ENCODE peak calls at places on chromosomes 3 and 15, in seven cellular contexts. One of them, this sample, is unnamed.

GRCh38 chr3:147089286-147089685 is 317.1 kb downstream of the ZIC4 start:
- DNase-seq in heart left ventricle: no peak
- DNase-seq in psoas muscle: no peak
- DNase-seq in tibial nerve: no peak
- DNase-seq in kidney: no peak
- DNase-seq in PC-3: no peak
- DNase-seq in A673: no peak
- DNase-seq in this sample: no peak

GRCh38 chr15:72116680-72117447 is 1.1 kb downstream of the MYO9A start:
- DNase-seq in heart left ventricle: peak; percentile 49
- DNase-seq in psoas muscle: peak; percentile 59
- DNase-seq in tibial nerve: peak; percentile 23
- DNase-seq in kidney: no peak
- DNase-seq in PC-3: peak; percentile 19
- DNase-seq in A673: peak; percentile 28
- DNase-seq in this sample: no peak

GRCh38 chr3:184011230-184011876 is 6.3 kb downstream of the ABCC5 start:
- DNase-seq in heart left ventricle: no peak
- DNase-seq in psoas muscle: no peak
- DNase-seq in tibial nerve: no peak
- DNase-seq in kidney: no peak
- DNase-seq in PC-3: peak; percentile 57
- DNase-seq in A673: no peak
- DNase-seq in this sample: no peak

GRCh38 chr3:101902041-101902440 is 52.7 kb downstream of the NFKBIZ start:
- DNase-seq in heart left ventricle: no peak
- DNase-seq in psoas muscle: no peak
- DNase-seq in tibial nerve: no peak
- DNase-seq in kidney: no peak
- DNase-seq in PC-3: peak; percentile 69
- DNase-seq in A673: peak; percentile 82
- DNase-seq in this sample: no peak

GRCh38 chr3:129323651-129324294 is 45.1 kb downstream of the HMCES start:
- DNase-seq in heart left ventricle: no peak
- DNase-seq in psoas muscle: peak; percentile 38
- DNase-seq in tibial nerve: no peak
- DNase-seq in kidney: peak; percentile 65
- DNase-seq in PC-3: no peak
- DNase-seq in A673: no peak
- DNase-seq in this sample: no peak

GRCh38 chr15:69610858-69611257 is 158.2 kb downstream of the RPLP1 start:
- DNase-seq in heart left ventricle: no peak
- DNase-seq in psoas muscle: no peak
- DNase-seq in tibial nerve: no peak
- DNase-seq in kidney: no peak
- DNase-seq in PC-3: no peak
- DNase-seq in A673: no peak
- DNase-seq in this sample: no peak

GRCh38 chr15:32994810-32995424 is 199.6 kb downstream of the FMN1 start:
- DNase-seq in heart left ventricle: no peak
- DNase-seq in psoas muscle: no peak
- DNase-seq in tibial nerve: no peak
- DNase-seq in kidney: no peak
- DNase-seq in PC-3: peak; percentile 69
- DNase-seq in A673: peak; percentile 36
- DNase-seq in this sample: no peak

GRCh38 chr3:187291512-187292132 is at the start of gene MASP1:
- DNase-seq in heart left ventricle: peak; percentile 69
- DNase-seq in psoas muscle: peak; percentile 59
- DNase-seq in tibial nerve: no peak
- DNase-seq in kidney: peak; percentile 70
- DNase-seq in PC-3: no peak
- DNase-seq in A673: no peak
- DNase-seq in this sample: no peak

GRCh38 chr3:128133273-128133883 is 9.8 kb upstream of the RUVBL1 start:
- DNase-seq in heart left ventricle: no peak
- DNase-seq in psoas muscle: no peak
- DNase-seq in tibial nerve: no peak
- DNase-seq in kidney: no peak
- DNase-seq in PC-3: peak; percentile 51
- DNase-seq in A673: peak; percentile 69
- DNase-seq in this sample: no peak

GRCh38 chr3:18087963-18088362 is 337.2 kb downstream of the SATB1 start:
- DNase-seq in heart left ventricle: no peak
- DNase-seq in psoas muscle: no peak
- DNase-seq in tibial nerve: no peak
- DNase-seq in kidney: no peak
- DNase-seq in PC-3: no peak
- DNase-seq in A673: no peak
- DNase-seq in this sample: no peak

GRCh38 chr3:107753494-107753893 is 230.7 kb downstream of the BBX start:
- DNase-seq in heart left ventricle: no peak
- DNase-seq in psoas muscle: no peak
- DNase-seq in tibial nerve: no peak
- DNase-seq in kidney: no peak
- DNase-seq in PC-3: peak; percentile 63
- DNase-seq in A673: peak; percentile 68
- DNase-seq in this sample: no peak

GRCh38 chr3:127237835-127238234 is 44.9 kb downstream of the PRR23E start:
- DNase-seq in heart left ventricle: no peak
- DNase-seq in psoas muscle: no peak
- DNase-seq in tibial nerve: no peak
- DNase-seq in kidney: no peak
- DNase-seq in PC-3: no peak
- DNase-seq in A673: no peak
- DNase-seq in this sample: no peak

GRCh38 chr15:47750030-47750739 is 32.9 kb downstream of the SEMA6D start:
- DNase-seq in heart left ventricle: no peak
- DNase-seq in psoas muscle: no peak
- DNase-seq in tibial nerve: no peak
- DNase-seq in kidney: no peak
- DNase-seq in PC-3: peak; percentile 73
- DNase-seq in A673: peak; percentile 62
- DNase-seq in this sample: no peak

GRCh38 chr3:134445631-134446030 is 40.2 kb downstream of the ANAPC13 start:
- DNase-seq in heart left ventricle: peak; percentile 56
- DNase-seq in psoas muscle: no peak
- DNase-seq in tibial nerve: no peak
- DNase-seq in kidney: no peak
- DNase-seq in PC-3: no peak
- DNase-seq in A673: peak; percentile 29
- DNase-seq in this sample: no peak

GRCh38 chr3:187281191-187281714 is 10.3 kb downstream of the MASP1 start:
- DNase-seq in heart left ventricle: no peak
- DNase-seq in psoas muscle: no peak
- DNase-seq in tibial nerve: no peak
- DNase-seq in kidney: no peak
- DNase-seq in PC-3: no peak
- DNase-seq in A673: no peak
- DNase-seq in this sample: no peak

GRCh38 chr3:178823556-178824229 is 247.9 kb downstream of the ZMAT3 start:
- DNase-seq in heart left ventricle: no peak
- DNase-seq in psoas muscle: no peak
- DNase-seq in tibial nerve: no peak
- DNase-seq in kidney: no peak
- DNase-seq in PC-3: no peak
- DNase-seq in A673: no peak
- DNase-seq in this sample: no peak

GRCh38 chr3:52089691-52090090 is 33.3 kb upstream of the DUSP7 start:
- DNase-seq in heart left ventricle: no peak
- DNase-seq in psoas muscle: peak; percentile 21
- DNase-seq in tibial nerve: no peak
- DNase-seq in kidney: peak; percentile 68
- DNase-seq in PC-3: no peak
- DNase-seq in A673: no peak
- DNase-seq in this sample: peak; percentile 28

GRCh38 chr15:92714457-92715401 is 59.2 kb upstream of the FAM174B start:
- DNase-seq in heart left ventricle: peak; percentile 69
- DNase-seq in psoas muscle: peak; percentile 78
- DNase-seq in tibial nerve: peak; percentile 64
- DNase-seq in kidney: peak; percentile 92
- DNase-seq in PC-3: peak; percentile 87
- DNase-seq in A673: peak; percentile 87
- DNase-seq in this sample: no peak

GRCh38 chr3:52742418-52743041 is 28.2 kb downstream of the NEK4 start:
- DNase-seq in heart left ventricle: no peak
- DNase-seq in psoas muscle: no peak
- DNase-seq in tibial nerve: no peak
- DNase-seq in kidney: no peak
- DNase-seq in PC-3: peak; percentile 59
- DNase-seq in A673: peak; percentile 0
- DNase-seq in this sample: no peak

GRCh38 chr15:41585140-41586047 is 26.4 kb downstream of the TYRO3 start:
- DNase-seq in heart left ventricle: peak; percentile 51
- DNase-seq in psoas muscle: peak; percentile 69
- DNase-seq in tibial nerve: no peak
- DNase-seq in kidney: no peak
- DNase-seq in PC-3: peak; percentile 83
- DNase-seq in A673: peak; percentile 73
- DNase-seq in this sample: no peak

GRCh38 chr3:36993326-36994283 is at the start of gene MLH1:
- DNase-seq in heart left ventricle: peak; percentile 95
- DNase-seq in psoas muscle: peak; percentile 98
- DNase-seq in tibial nerve: peak; percentile 99
- DNase-seq in kidney: peak; percentile 98
- DNase-seq in PC-3: peak; percentile 100
- DNase-seq in A673: peak; percentile 95
- DNase-seq in this sample: peak; percentile 95

GRCh38 chr3:4575413-4575812 is 82.3 kb downstream of the ITPR1 start:
- DNase-seq in heart left ventricle: no peak
- DNase-seq in psoas muscle: no peak
- DNase-seq in tibial nerve: no peak
- DNase-seq in kidney: no peak
- DNase-seq in PC-3: peak; percentile 39
- DNase-seq in A673: no peak
- DNase-seq in this sample: no peak

GRCh38 chr15:88249220-88249619 is 7.3 kb downstream of the NTRK3 start:
- DNase-seq in heart left ventricle: no peak
- DNase-seq in psoas muscle: no peak
- DNase-seq in tibial nerve: no peak
- DNase-seq in kidney: peak; percentile 72
- DNase-seq in PC-3: no peak
- DNase-seq in A673: no peak
- DNase-seq in this sample: no peak

GRCh38 chr15:56804908-56805307 is 71.6 kb upstream of the ZNF280D start:
- DNase-seq in heart left ventricle: no peak
- DNase-seq in psoas muscle: no peak
- DNase-seq in tibial nerve: no peak
- DNase-seq in kidney: no peak
- DNase-seq in PC-3: peak; percentile 10
- DNase-seq in A673: peak; percentile 32
- DNase-seq in this sample: no peak

DNA sequence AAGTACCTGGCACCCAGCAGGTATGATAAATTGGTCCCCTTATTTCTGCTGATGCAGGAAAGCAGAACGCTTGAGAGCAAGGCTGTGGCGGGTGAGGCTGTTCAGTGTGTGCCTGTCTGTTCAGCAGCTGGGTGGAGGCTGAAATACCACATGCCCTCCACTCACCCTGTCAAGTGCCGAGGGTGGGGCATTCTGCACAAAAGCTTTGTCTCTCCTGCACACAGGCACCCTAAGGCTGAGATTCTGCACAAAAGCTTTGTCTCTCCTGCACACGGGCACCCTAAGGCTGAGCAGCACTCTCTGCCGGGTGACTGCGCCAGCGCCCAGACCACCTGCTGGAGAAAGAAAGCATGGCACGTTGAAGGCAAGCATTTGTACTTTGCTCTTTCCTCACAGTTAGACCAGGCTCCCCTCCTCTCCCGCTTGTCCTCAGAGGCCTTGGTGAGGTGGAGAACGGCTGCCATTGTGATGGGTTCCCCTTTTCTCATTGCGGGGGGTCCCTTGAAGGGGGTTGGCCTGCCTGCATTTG is 97.5 kb downstream of the BDH1 start:
- DNase-seq in heart left ventricle: no peak
- DNase-seq in psoas muscle: no peak
- DNase-seq in tibial nerve: no peak
- DNase-seq in kidney: no peak
- DNase-seq in PC-3: no peak
- DNase-seq in A673: peak; percentile 84
- DNase-seq in this sample: no peak
- TF ChIP-seq CTCF in heart left ventricle: no peak
- TF ChIP-seq CTCF in psoas muscle: no peak
- TF ChIP-seq CTCF in tibial nerve: no peak
- TF ChIP-seq CTCF in kidney: peak; percentile 42
- TF ChIP-seq CTCF in PC-3: peak; percentile 35
- TF ChIP-seq CTCF in A673: peak; percentile 72
- TF ChIP-seq CTCF in this sample: peak; percentile 34

GRCh38 chr3:113258311-113258710 is 47.0 kb downstream of the BOC start:
- DNase-seq in heart left ventricle: no peak
- DNase-seq in psoas muscle: no peak
- DNase-seq in tibial nerve: no peak
- DNase-seq in kidney: no peak
- DNase-seq in PC-3: no peak
- DNase-seq in A673: no peak
- DNase-seq in this sample: no peak
- TF ChIP-seq CTCF in heart left ventricle: no peak
- TF ChIP-seq CTCF in psoas muscle: no peak
- TF ChIP-seq CTCF in tibial nerve: peak; percentile 14
- TF ChIP-seq CTCF in kidney: no peak
- TF ChIP-seq CTCF in PC-3: no peak
- TF ChIP-seq CTCF in A673: no peak
- TF ChIP-seq CTCF in this sample: no peak

GRCh38 chr3:188689101-188689574 is 482.6 kb upstream of the TPRG1 start:
- DNase-seq in heart left ventricle: no peak
- DNase-seq in psoas muscle: no peak
- DNase-seq in tibial nerve: no peak
- DNase-seq in kidney: no peak
- DNase-seq in PC-3: no peak
- DNase-seq in A673: peak; percentile 13
- DNase-seq in this sample: no peak

GRCh38 chr3:188690076-188690475 is 481.7 kb upstream of the TPRG1 start:
- DNase-seq in heart left ventricle: no peak
- DNase-seq in psoas muscle: no peak
- DNase-seq in tibial nerve: no peak
- DNase-seq in kidney: no peak
- DNase-seq in PC-3: no peak
- DNase-seq in A673: no peak
- DNase-seq in this sample: no peak

GRCh38 chr3:188685789-188686188 is 486.0 kb upstream of the TPRG1 start:
- DNase-seq in heart left ventricle: no peak
- DNase-seq in psoas muscle: no peak
- DNase-seq in tibial nerve: no peak
- DNase-seq in kidney: no peak
- DNase-seq in PC-3: no peak
- DNase-seq in A673: no peak
- DNase-seq in this sample: no peak

GRCh38 chr3:188686319-188686718 is 485.5 kb upstream of the TPRG1 start:
- DNase-seq in heart left ventricle: no peak
- DNase-seq in psoas muscle: no peak
- DNase-seq in tibial nerve: no peak
- DNase-seq in kidney: no peak
- DNase-seq in PC-3: no peak
- DNase-seq in A673: no peak
- DNase-seq in this sample: no peak

GRCh38 chr3:188687389-188687788 is 484.4 kb upstream of the TPRG1 start:
- DNase-seq in heart left ventricle: no peak
- DNase-seq in psoas muscle: no peak
- DNase-seq in tibial nerve: no peak
- DNase-seq in kidney: no peak
- DNase-seq in PC-3: peak; percentile 66
- DNase-seq in A673: peak; percentile 14
- DNase-seq in this sample: no peak
- TF ChIP-seq CTCF in heart left ventricle: no peak
- TF ChIP-seq CTCF in psoas muscle: peak; percentile 25
- TF ChIP-seq CTCF in tibial nerve: no peak
- TF ChIP-seq CTCF in kidney: peak; percentile 20
- TF ChIP-seq CTCF in PC-3: peak; percentile 57
- TF ChIP-seq CTCF in A673: peak; percentile 25
- TF ChIP-seq CTCF in this sample: peak; percentile 70

GRCh38 chr15:29926083-29926388 is 103.8 kb upstream of the TJP1 start:
- DNase-seq in heart left ventricle: no peak
- DNase-seq in psoas muscle: no peak
- DNase-seq in tibial nerve: no peak
- DNase-seq in kidney: no peak
- DNase-seq in PC-3: no peak
- DNase-seq in A673: no peak
- DNase-seq in this sample: no peak
- TF ChIP-seq CTCF in heart left ventricle: no peak
- TF ChIP-seq CTCF in psoas muscle: no peak
- TF ChIP-seq CTCF in tibial nerve: no peak
- TF ChIP-seq CTCF in kidney: no peak
- TF ChIP-seq CTCF in PC-3: peak; percentile 11
- TF ChIP-seq CTCF in A673: peak; percentile 15
- TF ChIP-seq CTCF in this sample: peak; percentile 46